ENCODE peak calls at places on chromosome 1, in seven cellular contexts. K, G, A, W, E, I and T are unnamed samples.

GRCh38 chr1:103514920-103515503 is 10.5 kb upstream of the RNPC3 start:
- DNase-seq in K (no peak), G (no peak), A (peak; percentile 80), W (no peak), E (no peak), I (peak; percentile 75), T (peak; percentile 36)

GRCh38 chr1:93638981-93639380 is 42.7 kb downstream of the BCAR3 start:
- DNase-seq in K (no peak), G (no peak), A (no peak), W (no peak), E (no peak), I (no peak), T (no peak)

GRCh38 chr1:243977104-243977503 is 74.0 kb upstream of the ZBTB18 start:
- DNase-seq in K (no peak), G (no peak), A (no peak), W (no peak), E (no peak), I (peak; percentile 43), T (no peak)

GRCh38 chr1:204377800-204378608 is 18.3 kb upstream of the PLEKHA6 start:
- DNase-seq in K (no peak), G (peak; percentile 44), A (peak; percentile 44), W (peak; percentile 21), E (peak; percentile 27), I (no peak), T (peak; percentile 32)

GRCh38 chr1:58755468-58755872 is 28.4 kb downstream of the JUN start:
- DNase-seq in K (peak; percentile 68), G (no peak), A (peak; percentile 61), W (peak; percentile 36), E (no peak), I (peak; percentile 98), T (no peak)

GRCh38 chr1:43499882-43500281 is 30.8 kb upstream of the PTPRF start:
- DNase-seq in K (no peak), G (no peak), A (no peak), W (no peak), E (no peak), I (no peak), T (no peak)

GRCh38 chr1:182608850-182609610 is 4.8 kb upstream of the RGS16 start:
- DNase-seq in K (no peak), G (no peak), A (no peak), W (no peak), E (no peak), I (peak; percentile 17), T (no peak)

GRCh38 chr1:20255666-20256065 is 35.0 kb upstream of the VWA5B1 start:
- DNase-seq in K (no peak), G (no peak), A (no peak), W (no peak), E (no peak), I (peak; percentile 90), T (no peak)

GRCh38 chr1:203206116-203206687 is 19.7 kb upstream of the CHI3L1 start:
- DNase-seq in K (no peak), G (no peak), A (no peak), W (no peak), E (no peak), I (peak; percentile 98), T (no peak)

GRCh38 chr1:44677201-44677520 is 2.6 kb downstream of the ARMH1 start:
- DNase-seq in K (no peak), G (no peak), A (peak; percentile 27), W (no peak), E (no peak), I (peak; percentile 78), T (no peak)

GRCh38 chr1:226674892-226675719 is 64.0 kb downstream of the ITPKB start:
- DNase-seq in K (no peak), G (no peak), A (peak; percentile 93), W (peak; percentile 45), E (peak; percentile 80), I (no peak), T (peak; percentile 88)

GRCh38 chr1:202076050-202076511 is 46.6 kb upstream of the GPR37L1 start:
- DNase-seq in K (no peak), G (no peak), A (no peak), W (peak; percentile 18), E (no peak), I (no peak), T (no peak)

GRCh38 chr1:56873213-56873612 is 18.6 kb downstream of the C8A start:
- DNase-seq in K (no peak), G (no peak), A (no peak), W (no peak), E (no peak), I (no peak), T (no peak)

GRCh38 chr1:229124471-229125198 is 146.3 kb upstream of the RAB4A start:
- DNase-seq in K (no peak), G (no peak), A (no peak), W (no peak), E (no peak), I (no peak), T (no peak)

GRCh38 chr1:42937141-42937696 is 21.4 kb downstream of the SLC2A1 start:
- DNase-seq in K (no peak), G (no peak), A (no peak), W (no peak), E (no peak), I (no peak), T (no peak)

GRCh38 chr1:27527857-27528700 is 38.1 kb upstream of the WASF2 start:
- DNase-seq in K (no peak), G (peak; percentile 59), A (peak; percentile 70), W (peak; percentile 61), E (peak; percentile 31), I (no peak), T (peak; percentile 74)